ENCODE peak calls at places on chromosomes 11 and 22, in seven cellular contexts. A is chondrocyte; S is AG04449; I is activated T-helper 1 cell treated with anti-CD3 and anti-CD28 coated beads, Interleukin-2, amount 50 U/mL, for 16 hours; R is frontal cortex; X is astrocyte of the spinal cord; M is left colon. K is an unnamed sample.

GRCh38 chr11:35916270-35916669 is 27.6 kb upstream of the LDLRAD3 start:
- DNase-seq in A (no peak), S (no peak), I (no peak), R (no peak), X (no peak), M (no peak), K (no peak)

GRCh38 chr11:6856871-6857270 is 6.0 kb upstream of the OR10A2 start:
- DNase-seq in A (no peak), S (no peak), I (no peak), R (no peak), X (no peak), M (no peak), K (no peak)

GRCh38 chr11:87304350-87304749 is 266.6 kb downstream of the TMEM135 start:
- DNase-seq in A (no peak), S (no peak), I (no peak), R (no peak), X (no peak), M (no peak), K (no peak)

GRCh38 chr22:22425783-22426624 is 82.5 kb downstream of the ZNF280B start:
- DNase-seq in A (no peak), S (no peak), I (no peak), R (no peak), X (no peak), M (no peak), K (no peak)

GRCh38 chr22:44436656-44437492 is 61.2 kb downstream of the RTL6 start:
- DNase-seq in A (peak), S (no peak), I (no peak), R (no peak), X (no peak), M (no peak), K (peak)

GRCh38 chr11:123143476-123143875 is 51.6 kb downstream of the CLMP start:
- DNase-seq in A (no peak), S (no peak), I (no peak), R (no peak), X (no peak), M (no peak), K (no peak)

GRCh38 chr11:81669944-81670526 is 1063.6 kb downstream of the FAM181B start:
- DNase-seq in A (no peak), S (no peak), I (no peak), R (no peak), X (no peak), M (no peak), K (no peak)

GRCh38 chr11:35605691-35606090 is 12.6 kb upstream of the FJX1 start:
- DNase-seq in A (no peak), S (no peak), I (no peak), R (peak), X (peak), M (no peak), K (no peak)

GRCh38 chr11:7977251-7977917 is 9.8 kb upstream of the EIF3F start:
- DNase-seq in A (no peak), S (peak), I (no peak), R (no peak), X (peak), M (no peak), K (no peak)

GRCh38 chr11:15969281-15969680 is 387.1 kb downstream of the SOX6 start:
- DNase-seq in A (no peak), S (peak), I (no peak), R (peak), X (peak), M (peak), K (no peak)

GRCh38 chr11:10708131-10708530 is 14.6 kb upstream of the IRAG1 start:
- DNase-seq in A (no peak), S (no peak), I (no peak), R (no peak), X (no peak), M (no peak), K (no peak)

GRCh38 chr11:65903068-65903481 is 2.9 kb upstream of the FOSL1 start:
- DNase-seq in A (no peak), S (no peak), I (no peak), R (no peak), X (peak), M (no peak), K (no peak)

GRCh38 chr11:84673753-84674152 is 953.4 kb downstream of the DLG2 start:
- DNase-seq in A (no peak), S (no peak), I (no peak), R (peak), X (peak), M (no peak), K (no peak)

GRCh38 chr22:20517422-20517821 is 10.0 kb downstream of the MED15 start:
- DNase-seq in A (no peak), S (no peak), I (no peak), R (no peak), X (no peak), M (no peak), K (no peak)

GRCh38 chr11:32821517-32821916 is 8.2 kb upstream of the PRRG4 start:
- DNase-seq in A (no peak), S (no peak), I (no peak), R (no peak), X (no peak), M (no peak), K (no peak)

GRCh38 chr11:131924001-131924400 is 553.6 kb downstream of the NTM start:
- DNase-seq in A (no peak), S (no peak), I (no peak), R (no peak), X (no peak), M (no peak), K (no peak)

GRCh38 chr11:78414321-78415051 is 3.1 kb downstream of the GAB2 start:
- DNase-seq in A (no peak), S (no peak), I (no peak), R (no peak), X (peak), M (no peak), K (no peak)

GRCh38 chr11:7657306-7658025 is 15.8 kb downstream of the CYB5R2 start:
- DNase-seq in A (no peak), S (no peak), I (no peak), R (peak), X (peak), M (peak), K (no peak)

GRCh38 chr11:116217006-116217405 is 555.8 kb downstream of the BUD13 start:
- DNase-seq in A (no peak), S (no peak), I (no peak), R (no peak), X (peak), M (no peak), K (no peak)

GRCh38 chr22:42990131-42990838 is 24.7 kb downstream of the PACSIN2 start:
- DNase-seq in A (no peak), S (peak), I (no peak), R (no peak), X (peak), M (peak), K (no peak)

K was measured in spleen.